ENCODE peak calls at places on chromosomes 5 and 9, in five cellular contexts. P is H1, C is type B pancreatic cell, T is HepG2, F is astrocyte of the spinal cord. U is an unnamed sample.

GRCh38 chr5:167916706-167917105 is 374.7 kb upstream of the WWC1 start:
- DNase-seq in P (no peak), C (no peak), T (no peak), F (no peak), U (no peak)

GRCh38 chr5:89755024-89755423 is 654.5 kb downstream of the CETN3 start:
- DNase-seq in P (no peak), C (no peak), T (no peak), F (no peak), U (no peak)

GRCh38 chr5:138336952-138337684 is 948 bp upstream of the FAM53C start:
- DNase-seq in P (no peak), C (peak; percentile 79), T (no peak), F (no peak), U (no peak)

GRCh38 chr9:37290881-37291485 is 131.5 kb upstream of the GRHPR start:
- DNase-seq in P (no peak), C (no peak), T (no peak), F (peak; percentile 79), U (peak; percentile 36)

GRCh38 chr5:1522601-1523479 is 920 bp downstream of the LPCAT1 start:
- DNase-seq in P (no peak), C (peak; percentile 68), T (no peak), F (no peak), U (no peak)

GRCh38 chr9:89115426-89115825 is 63.2 kb downstream of the SHC3 start:
- DNase-seq in P (no peak), C (no peak), T (no peak), F (no peak), U (no peak)

GRCh38 chr5:135645336-135645735 is 66.5 kb upstream of the CXCL14 start:
- DNase-seq in P (no peak), C (no peak), T (no peak), F (no peak), U (no peak)

GRCh38 chr5:143198332-143198731 is 205.2 kb downstream of the NR3C1 start:
- DNase-seq in P (no peak), C (no peak), T (peak; percentile 65), F (no peak), U (no peak)

GRCh38 chr5:93598141-93598996 is 15.3 kb downstream of the NR2F1 start:
- DNase-seq in P (no peak), C (no peak), T (no peak), F (peak; percentile 47), U (no peak)

GRCh38 chr5:146890733-146891440 is 12.3 kb upstream of the PPP2R2B start:
- DNase-seq in P (no peak), C (no peak), T (no peak), F (peak; percentile 31), U (no peak)

GRCh38 chr9:18368206-18368605 is 105.7 kb upstream of the ADAMTSL1 start:
- DNase-seq in P (no peak), C (no peak), T (no peak), F (no peak), U (no peak)

GRCh38 chr5:146441896-146442295 is 5.2 kb upstream of the TCERG1 start:
- DNase-seq in P (no peak), C (no peak), T (no peak), F (no peak), U (no peak)

GRCh38 chr5:64183956-64184355 is 18.3 kb downstream of the RNF180 start:
- DNase-seq in P (no peak), C (no peak), T (no peak), F (no peak), U (no peak)

GRCh38 chr5:159965031-159965837 is 43.7 kb upstream of the TTC1 start:
- DNase-seq in P (no peak), C (no peak), T (peak; percentile 20), F (peak; percentile 72), U (peak; percentile 47)

GRCh38 chr9:101172671-101173070 is 144.1 kb downstream of the PLPPR1 start:
- DNase-seq in P (no peak), C (no peak), T (no peak), F (no peak), U (no peak)

GRCh38 chr9:101173907-101174306 is 145.4 kb downstream of the PLPPR1 start:
- DNase-seq in P (no peak), C (no peak), T (no peak), F (no peak), U (no peak)

DNA sequence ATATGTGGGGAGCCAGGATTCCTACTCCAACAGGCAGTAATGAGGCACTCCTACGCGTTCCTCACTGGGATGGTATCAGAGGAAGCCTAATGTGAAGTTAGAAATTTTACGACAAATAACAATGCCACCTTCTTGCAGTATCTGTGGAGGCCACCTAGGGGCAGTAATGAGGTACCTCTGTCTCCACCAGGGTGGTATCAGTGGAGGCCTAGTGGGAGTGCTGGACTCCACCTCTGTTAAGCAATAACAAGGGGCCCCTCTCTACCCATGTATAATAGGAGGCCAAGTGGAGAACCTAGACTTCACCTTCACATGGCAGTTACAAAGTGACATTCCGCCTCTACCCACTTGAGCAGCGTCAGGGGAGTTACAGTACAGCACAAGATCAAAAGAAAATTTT is 147.9 kb downstream of the PLPPR1 start:
- DNase-seq in P (no peak), C (no peak), T (peak; percentile 17), F (no peak), U (no peak)
- TF ChIP-seq CTCF in P (peak; percentile 62), C (peak; percentile 41), T (no peak), F (no peak), U (no peak)

GRCh38 chr5:141560725-141561483 is 57.9 kb downstream of the DIAPH1 start:
- DNase-seq in P (peak; percentile 84), C (peak; percentile 72), T (peak; percentile 10), F (peak; percentile 99), U (no peak)

GRCh38 chr5:141567513-141568117 is 51.2 kb downstream of the DIAPH1 start:
- DNase-seq in P (no peak), C (no peak), T (no peak), F (no peak), U (no peak)

GRCh38 chr5:141565826-141566575 is 52.8 kb downstream of the DIAPH1 start:
- DNase-seq in P (no peak), C (no peak), T (no peak), F (no peak), U (no peak)

GRCh38 chr5:141560141-141560540 is 58.7 kb downstream of the DIAPH1 start:
- DNase-seq in P (no peak), C (no peak), T (no peak), F (no peak), U (no peak)

GRCh38 chr5:141564216-141564692 is 54.5 kb downstream of the DIAPH1 start:
- DNase-seq in P (peak; percentile 62), C (no peak), T (peak; percentile 95), F (peak; percentile 96), U (peak; percentile 62)
- TF ChIP-seq CTCF in P (no peak), C (peak; percentile 98), T (peak; percentile 78), F (peak; percentile 80), U (peak; percentile 61)

GRCh38 chr9:133856798-133857197 is 118.6 kb upstream of the SARDH start:
- DNase-seq in P (no peak), C (no peak), T (no peak), F (no peak), U (no peak)
- TF ChIP-seq CTCF in P (no peak), C (no peak), T (no peak), F (no peak), U (no peak)

GRCh38 chr5:158116965-158117364 is 258.0 kb upstream of the CLINT1 start:
- DNase-seq in P (no peak), C (no peak), T (no peak), F (no peak), U (no peak)
- TF ChIP-seq CTCF in P (no peak), C (no peak), T (no peak), F (no peak), U (no peak)

DNA sequence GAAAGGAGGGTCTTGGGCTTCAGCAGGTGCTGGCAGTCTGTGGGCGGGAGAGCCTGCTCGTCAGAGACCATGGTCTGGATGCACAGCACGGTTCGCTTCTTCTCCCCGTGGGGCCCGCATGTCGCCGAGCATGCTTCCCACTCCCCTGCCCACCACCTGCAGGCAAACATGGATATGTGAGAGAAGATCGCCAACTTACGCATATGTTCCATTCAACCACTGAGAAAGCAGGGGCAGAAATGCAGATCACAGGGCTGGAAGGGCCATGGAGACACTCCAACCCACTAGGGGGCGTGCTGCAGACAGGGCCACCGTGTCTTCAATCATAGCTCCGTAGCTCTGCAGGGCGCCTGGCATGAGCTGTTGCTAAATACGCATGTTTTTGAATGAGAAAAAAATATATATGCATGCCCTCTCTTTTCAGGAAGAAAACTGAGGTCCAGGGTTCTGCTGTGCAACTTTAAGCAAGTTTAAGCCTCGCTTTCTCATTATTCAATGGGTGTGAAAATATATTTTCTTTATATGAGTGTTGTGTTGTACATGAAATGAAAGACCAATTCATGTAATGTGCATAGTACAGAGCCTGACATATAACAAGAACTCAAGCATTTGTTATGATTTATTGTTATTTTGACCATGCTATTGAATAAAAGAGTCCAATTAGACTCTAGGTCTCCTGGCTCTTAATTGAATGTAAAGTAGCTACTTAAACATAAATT is 148.0 kb downstream of the TARS1 start:
- DNase-seq in P (peak; percentile 51), C (no peak), T (peak; percentile 34), F (no peak), U (no peak)
- TF ChIP-seq CTCF in P (peak; percentile 99), C (peak; percentile 71), T (peak; percentile 70), F (peak; percentile 52), U (peak; percentile 21)

DNA sequence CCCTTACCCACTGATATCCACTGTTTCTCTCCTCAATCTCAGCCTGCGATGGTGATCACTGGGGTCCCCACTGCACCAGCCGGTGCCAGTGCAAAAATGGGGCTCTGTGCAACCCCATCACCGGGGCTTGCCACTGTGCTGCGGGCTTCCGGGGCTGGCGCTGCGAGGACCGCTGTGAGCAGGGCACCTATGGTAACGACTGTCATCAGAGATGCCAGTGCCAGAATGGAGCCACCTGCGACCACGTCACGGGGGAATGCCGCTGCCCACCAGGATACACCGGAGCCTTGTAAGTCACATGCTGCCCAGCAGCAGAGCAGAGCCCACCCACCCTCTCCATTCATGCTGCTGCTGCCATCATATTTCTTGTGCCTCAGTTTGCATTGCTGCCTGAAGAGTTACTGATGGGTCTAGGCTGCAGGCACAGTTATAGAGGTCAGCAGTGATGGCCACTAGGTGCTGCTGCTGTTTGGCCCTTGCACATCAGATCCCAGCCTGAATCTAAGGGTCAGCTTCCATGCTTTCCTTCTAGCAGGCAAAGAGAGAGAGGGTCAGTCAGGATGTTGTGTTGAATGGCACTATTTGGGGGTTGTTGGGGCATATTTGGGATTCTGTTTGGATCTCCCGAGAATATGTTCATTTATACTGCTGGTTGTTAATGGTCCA is 106.0 kb downstream of the MEGF10 start:
- DNase-seq in P (no peak), C (no peak), T (no peak), F (no peak), U (no peak)
- TF ChIP-seq CTCF in P (peak; percentile 32), C (no peak), T (peak; percentile 28), F (no peak), U (no peak)

GRCh38 chr5:104139840-104140239 is 577.3 kb upstream of the NUDT12 start:
- DNase-seq in P (no peak), C (no peak), T (no peak), F (no peak), U (no peak)
- TF ChIP-seq CTCF in P (no peak), C (peak; percentile 58), T (no peak), F (no peak), U (no peak)

U was measured in GM13976.